ENCODE peak calls at places on chromosome 14, in seven cellular contexts. One of them, this sample, is unnamed.

GRCh38 chr14:61930101-61930857 is 168.1 kb downstream of the SNAPC1 start:
- DNase-seq in KBM-7: no peak
- DNase-seq in stimulated activated CD4-positive, alpha-beta T cell treated with anti-CD3 and anti-CD28 coated beads, Interleukin-4, amount 100 ng/mL, for 48 hours: no peak
- DNase-seq in stimulated activated naive B cell treated with anti-CD40 and anti-IgM and Interleukin-4, amounts not matched to agents 10 μg/mL and 1 μg/mL and 100 μg/mL, for 72 hours: no peak
- DNase-seq in A549: no peak
- DNase-seq in naive thymus-derived CD4-positive, alpha-beta T cell: no peak
- DNase-seq in pancreas: no peak
- DNase-seq in this sample: no peak

GRCh38 chr14:54683882-54684794 is 117.2 kb downstream of the SAMD4A start:
- DNase-seq in pancreas: no peak
- DNase-seq in KBM-7: no peak
- DNase-seq in stimulated activated naive B cell treated with anti-CD40 and anti-IgM and Interleukin-4, amounts not matched to agents 10 μg/mL and 1 μg/mL and 100 μg/mL, for 72 hours: no peak
- DNase-seq in stimulated activated CD4-positive, alpha-beta T cell treated with anti-CD3 and anti-CD28 coated beads, Interleukin-4, amount 100 ng/mL, for 48 hours: no peak
- DNase-seq in A549: no peak
- DNase-seq in naive thymus-derived CD4-positive, alpha-beta T cell: no peak
- DNase-seq in this sample: no peak

GRCh38 chr14:98015921-98016320 is 1218.7 kb downstream of the VRK1 start:
- DNase-seq in stimulated activated naive B cell treated with anti-CD40 and anti-IgM and Interleukin-4, amounts not matched to agents 10 μg/mL and 1 μg/mL and 100 μg/mL, for 72 hours: no peak
- DNase-seq in KBM-7: no peak
- DNase-seq in naive thymus-derived CD4-positive, alpha-beta T cell: no peak
- DNase-seq in stimulated activated CD4-positive, alpha-beta T cell treated with anti-CD3 and anti-CD28 coated beads, Interleukin-4, amount 100 ng/mL, for 48 hours: no peak
- DNase-seq in pancreas: no peak
- DNase-seq in A549: no peak
- DNase-seq in this sample: no peak

GRCh38 chr14:104342435-104343293 is 204.3 kb downstream of the KIF26A start:
- DNase-seq in naive thymus-derived CD4-positive, alpha-beta T cell: no peak
- DNase-seq in A549: no peak
- DNase-seq in stimulated activated CD4-positive, alpha-beta T cell treated with anti-CD3 and anti-CD28 coated beads, Interleukin-4, amount 100 ng/mL, for 48 hours: no peak
- DNase-seq in stimulated activated naive B cell treated with anti-CD40 and anti-IgM and Interleukin-4, amounts not matched to agents 10 μg/mL and 1 μg/mL and 100 μg/mL, for 72 hours: no peak
- DNase-seq in pancreas: no peak
- DNase-seq in KBM-7: no peak
- DNase-seq in this sample: no peak

GRCh38 chr14:90574640-90575131 is 177.9 kb downstream of the CALM1 start:
- DNase-seq in naive thymus-derived CD4-positive, alpha-beta T cell: no peak
- DNase-seq in A549: no peak
- DNase-seq in pancreas: no peak
- DNase-seq in KBM-7: no peak
- DNase-seq in stimulated activated CD4-positive, alpha-beta T cell treated with anti-CD3 and anti-CD28 coated beads, Interleukin-4, amount 100 ng/mL, for 48 hours: no peak
- DNase-seq in stimulated activated naive B cell treated with anti-CD40 and anti-IgM and Interleukin-4, amounts not matched to agents 10 μg/mL and 1 μg/mL and 100 μg/mL, for 72 hours: no peak
- DNase-seq in this sample: no peak

GRCh38 chr14:64649383-64649998 is 54.7 kb upstream of the PLEKHG3 start:
- DNase-seq in stimulated activated CD4-positive, alpha-beta T cell treated with anti-CD3 and anti-CD28 coated beads, Interleukin-4, amount 100 ng/mL, for 48 hours: no peak
- DNase-seq in A549: no peak
- DNase-seq in naive thymus-derived CD4-positive, alpha-beta T cell: no peak
- DNase-seq in KBM-7: peak; percentile 15
- DNase-seq in pancreas: no peak
- DNase-seq in stimulated activated naive B cell treated with anti-CD40 and anti-IgM and Interleukin-4, amounts not matched to agents 10 μg/mL and 1 μg/mL and 100 μg/mL, for 72 hours: no peak
- DNase-seq in this sample: no peak

GRCh38 chr14:74549588-74549987 is 56.0 kb downstream of the ISCA2 start:
- DNase-seq in pancreas: no peak
- DNase-seq in A549: peak; percentile 42
- DNase-seq in KBM-7: no peak
- DNase-seq in naive thymus-derived CD4-positive, alpha-beta T cell: no peak
- DNase-seq in stimulated activated naive B cell treated with anti-CD40 and anti-IgM and Interleukin-4, amounts not matched to agents 10 μg/mL and 1 μg/mL and 100 μg/mL, for 72 hours: no peak
- DNase-seq in stimulated activated CD4-positive, alpha-beta T cell treated with anti-CD3 and anti-CD28 coated beads, Interleukin-4, amount 100 ng/mL, for 48 hours: no peak
- DNase-seq in this sample: no peak

GRCh38 chr14:64807588-64807987 is 72.1 kb downstream of the SPTB start:
- DNase-seq in stimulated activated CD4-positive, alpha-beta T cell treated with anti-CD3 and anti-CD28 coated beads, Interleukin-4, amount 100 ng/mL, for 48 hours: no peak
- DNase-seq in stimulated activated naive B cell treated with anti-CD40 and anti-IgM and Interleukin-4, amounts not matched to agents 10 μg/mL and 1 μg/mL and 100 μg/mL, for 72 hours: no peak
- DNase-seq in naive thymus-derived CD4-positive, alpha-beta T cell: no peak
- DNase-seq in pancreas: no peak
- DNase-seq in A549: no peak
- DNase-seq in KBM-7: no peak
- DNase-seq in this sample: no peak

GRCh38 chr14:61476737-61477410 is 155.5 kb downstream of the PRKCH start:
- DNase-seq in pancreas: no peak
- DNase-seq in A549: peak; percentile 94
- DNase-seq in naive thymus-derived CD4-positive, alpha-beta T cell: no peak
- DNase-seq in stimulated activated CD4-positive, alpha-beta T cell treated with anti-CD3 and anti-CD28 coated beads, Interleukin-4, amount 100 ng/mL, for 48 hours: no peak
- DNase-seq in stimulated activated naive B cell treated with anti-CD40 and anti-IgM and Interleukin-4, amounts not matched to agents 10 μg/mL and 1 μg/mL and 100 μg/mL, for 72 hours: peak; percentile 43
- DNase-seq in KBM-7: peak; percentile 97
- DNase-seq in this sample: peak; percentile 69

GRCh38 chr14:91228112-91229004 is 16.1 kb downstream of the GPR68 start:
- DNase-seq in stimulated activated naive B cell treated with anti-CD40 and anti-IgM and Interleukin-4, amounts not matched to agents 10 μg/mL and 1 μg/mL and 100 μg/mL, for 72 hours: peak; percentile 74
- DNase-seq in naive thymus-derived CD4-positive, alpha-beta T cell: peak; percentile 82
- DNase-seq in A549: no peak
- DNase-seq in pancreas: no peak
- DNase-seq in stimulated activated CD4-positive, alpha-beta T cell treated with anti-CD3 and anti-CD28 coated beads, Interleukin-4, amount 100 ng/mL, for 48 hours: peak; percentile 75
- DNase-seq in KBM-7: no peak
- DNase-seq in this sample: no peak

GRCh38 chr14:21267886-21268611 is 1.2 kb downstream of the HNRNPC start:
- DNase-seq in stimulated activated CD4-positive, alpha-beta T cell treated with anti-CD3 and anti-CD28 coated beads, Interleukin-4, amount 100 ng/mL, for 48 hours: no peak
- DNase-seq in naive thymus-derived CD4-positive, alpha-beta T cell: no peak
- DNase-seq in KBM-7: no peak
- DNase-seq in pancreas: no peak
- DNase-seq in A549: no peak
- DNase-seq in stimulated activated naive B cell treated with anti-CD40 and anti-IgM and Interleukin-4, amounts not matched to agents 10 μg/mL and 1 μg/mL and 100 μg/mL, for 72 hours: no peak
- DNase-seq in this sample: no peak

GRCh38 chr14:20468773-20469241 is 399 bp upstream of the PNP start:
- DNase-seq in A549: no peak
- DNase-seq in naive thymus-derived CD4-positive, alpha-beta T cell: no peak
- DNase-seq in stimulated activated naive B cell treated with anti-CD40 and anti-IgM and Interleukin-4, amounts not matched to agents 10 μg/mL and 1 μg/mL and 100 μg/mL, for 72 hours: no peak
- DNase-seq in stimulated activated CD4-positive, alpha-beta T cell treated with anti-CD3 and anti-CD28 coated beads, Interleukin-4, amount 100 ng/mL, for 48 hours: no peak
- DNase-seq in KBM-7: no peak
- DNase-seq in pancreas: no peak
- DNase-seq in this sample: no peak

GRCh38 chr14:70148911-70149675 is 39.7 kb downstream of the SLC8A3 start:
- DNase-seq in pancreas: no peak
- DNase-seq in KBM-7: peak; percentile 18
- DNase-seq in naive thymus-derived CD4-positive, alpha-beta T cell: no peak
- DNase-seq in A549: no peak
- DNase-seq in stimulated activated CD4-positive, alpha-beta T cell treated with anti-CD3 and anti-CD28 coated beads, Interleukin-4, amount 100 ng/mL, for 48 hours: no peak
- DNase-seq in stimulated activated naive B cell treated with anti-CD40 and anti-IgM and Interleukin-4, amounts not matched to agents 10 μg/mL and 1 μg/mL and 100 μg/mL, for 72 hours: no peak
- DNase-seq in this sample: no peak

GRCh38 chr14:61077946-61078738 is 97.1 kb downstream of the SLC38A6 start:
- DNase-seq in stimulated activated naive B cell treated with anti-CD40 and anti-IgM and Interleukin-4, amounts not matched to agents 10 μg/mL and 1 μg/mL and 100 μg/mL, for 72 hours: no peak
- DNase-seq in A549: no peak
- DNase-seq in stimulated activated CD4-positive, alpha-beta T cell treated with anti-CD3 and anti-CD28 coated beads, Interleukin-4, amount 100 ng/mL, for 48 hours: no peak
- DNase-seq in KBM-7: no peak
- DNase-seq in naive thymus-derived CD4-positive, alpha-beta T cell: no peak
- DNase-seq in pancreas: no peak
- DNase-seq in this sample: peak; percentile 81

GRCh38 chr14:101361044-101361443 is 200.3 kb upstream of the DIO3 start:
- DNase-seq in naive thymus-derived CD4-positive, alpha-beta T cell: no peak
- DNase-seq in A549: no peak
- DNase-seq in KBM-7: no peak
- DNase-seq in pancreas: no peak
- DNase-seq in stimulated activated CD4-positive, alpha-beta T cell treated with anti-CD3 and anti-CD28 coated beads, Interleukin-4, amount 100 ng/mL, for 48 hours: no peak
- DNase-seq in stimulated activated naive B cell treated with anti-CD40 and anti-IgM and Interleukin-4, amounts not matched to agents 10 μg/mL and 1 μg/mL and 100 μg/mL, for 72 hours: peak; percentile 68
- DNase-seq in this sample: no peak

GRCh38 chr14:58607131-58607531 is 30.6 kb upstream of the DACT1 start:
- DNase-seq in stimulated activated naive B cell treated with anti-CD40 and anti-IgM and Interleukin-4, amounts not matched to agents 10 μg/mL and 1 μg/mL and 100 μg/mL, for 72 hours: no peak
- DNase-seq in naive thymus-derived CD4-positive, alpha-beta T cell: no peak
- DNase-seq in A549: no peak
- DNase-seq in pancreas: no peak
- DNase-seq in stimulated activated CD4-positive, alpha-beta T cell treated with anti-CD3 and anti-CD28 coated beads, Interleukin-4, amount 100 ng/mL, for 48 hours: no peak
- DNase-seq in KBM-7: no peak
- DNase-seq in this sample: no peak

GRCh38 chr14:98512501-98513251 is 759.3 kb downstream of the BCL11B start:
- DNase-seq in stimulated activated naive B cell treated with anti-CD40 and anti-IgM and Interleukin-4, amounts not matched to agents 10 μg/mL and 1 μg/mL and 100 μg/mL, for 72 hours: no peak
- DNase-seq in KBM-7: no peak
- DNase-seq in pancreas: no peak
- DNase-seq in A549: no peak
- DNase-seq in naive thymus-derived CD4-positive, alpha-beta T cell: no peak
- DNase-seq in stimulated activated CD4-positive, alpha-beta T cell treated with anti-CD3 and anti-CD28 coated beads, Interleukin-4, amount 100 ng/mL, for 48 hours: no peak
- DNase-seq in this sample: no peak

GRCh38 chr14:89445252-89445973 is 28.4 kb upstream of the FOXN3 start:
- DNase-seq in KBM-7: peak; percentile 27
- DNase-seq in naive thymus-derived CD4-positive, alpha-beta T cell: peak; percentile 46
- DNase-seq in pancreas: peak; percentile 21
- DNase-seq in stimulated activated naive B cell treated with anti-CD40 and anti-IgM and Interleukin-4, amounts not matched to agents 10 μg/mL and 1 μg/mL and 100 μg/mL, for 72 hours: peak; percentile 39
- DNase-seq in A549: no peak
- DNase-seq in stimulated activated CD4-positive, alpha-beta T cell treated with anti-CD3 and anti-CD28 coated beads, Interleukin-4, amount 100 ng/mL, for 48 hours: peak; percentile 19
- DNase-seq in this sample: no peak

GRCh38 chr14:34450542-34450915 is 11.5 kb downstream of the SPTSSA start:
- DNase-seq in KBM-7: no peak
- DNase-seq in naive thymus-derived CD4-positive, alpha-beta T cell: no peak
- DNase-seq in A549: no peak
- DNase-seq in stimulated activated CD4-positive, alpha-beta T cell treated with anti-CD3 and anti-CD28 coated beads, Interleukin-4, amount 100 ng/mL, for 48 hours: no peak
- DNase-seq in stimulated activated naive B cell treated with anti-CD40 and anti-IgM and Interleukin-4, amounts not matched to agents 10 μg/mL and 1 μg/mL and 100 μg/mL, for 72 hours: no peak
- DNase-seq in pancreas: no peak
- DNase-seq in this sample: no peak

GRCh38 chr14:92121670-92122350 is at the start of the genes CPSF2 and NDUFB1:
- DNase-seq in KBM-7: peak; percentile 87
- DNase-seq in A549: peak; percentile 79
- DNase-seq in naive thymus-derived CD4-positive, alpha-beta T cell: peak; percentile 85
- DNase-seq in stimulated activated naive B cell treated with anti-CD40 and anti-IgM and Interleukin-4, amounts not matched to agents 10 μg/mL and 1 μg/mL and 100 μg/mL, for 72 hours: peak; percentile 82
- DNase-seq in pancreas: peak; percentile 88
- DNase-seq in stimulated activated CD4-positive, alpha-beta T cell treated with anti-CD3 and anti-CD28 coated beads, Interleukin-4, amount 100 ng/mL, for 48 hours: peak; percentile 82
- DNase-seq in this sample: peak; percentile 58

This sample was measured in foreskin keratinocyte.